ENCODE peak calls at places on chromosome 10, in four cellular contexts. J is NCI-H1048, A is suprapubic skin, G is T-cell. B is an unnamed sample.

GRCh38 chr10:52674474-52674873 is 98.1 kb downstream of the MBL2 start:
- DNase-seq in J (no peak), G (no peak), A (no peak), B (no peak)

GRCh38 chr10:71043858-71044257 is 155.5 kb upstream of the PCBD1 start:
- DNase-seq in J (no peak), A (no peak), G (no peak), B (no peak)

GRCh38 chr10:127444155-127444554 is 105.0 kb upstream of the NPS start:
- DNase-seq in G (no peak), J (no peak), A (no peak), B (no peak)

GRCh38 chr10:100248820-100249219 is 18.6 kb downstream of the CWF19L1 start:
- DNase-seq in G (no peak), A (no peak), J (no peak), B (no peak)

GRCh38 chr10:121510201-121510771 is 88.0 kb downstream of the FGFR2 start:
- DNase-seq in G (no peak), A (no peak), J (no peak), B (no peak)

GRCh38 chr10:1253476-1254353 is 197.5 kb downstream of the WDR37 start:
- DNase-seq in A (no peak), G (no peak), J (no peak), B (no peak)

GRCh38 chr10:116521424-116522305 is 24.1 kb upstream of the PNLIP start:
- DNase-seq in A (no peak), G (peak), J (no peak), B (peak)

GRCh38 chr10:21296575-21297355 is 228.7 kb downstream of the SKIDA1 start:
- DNase-seq in A (no peak), G (no peak), J (no peak), B (no peak)

GRCh38 chr10:70461397-70462348 is 16.9 kb upstream of the PALD1 start:
- DNase-seq in A (no peak), J (no peak), G (peak), B (no peak)

GRCh38 chr10:75395171-75395954 is 6.2 kb downstream of the ZNF503 start:
- DNase-seq in G (no peak), J (no peak), A (peak), B (no peak)

GRCh38 chr10:68156373-68157185 is 47.3 kb downstream of the MYPN start:
- DNase-seq in G (peak), A (no peak), J (no peak), B (no peak)

GRCh38 chr10:44809652-44810051 is 101.5 kb upstream of the TMEM72 start:
- DNase-seq in G (no peak), J (no peak), A (no peak), B (no peak)

GRCh38 chr10:3949741-3950140 is 164.7 kb upstream of the KLF6 start:
- DNase-seq in G (no peak), A (no peak), J (no peak), B (no peak)

GRCh38 chr10:69412232-69412631 is 4.5 kb downstream of the TACR2 start:
- DNase-seq in A (no peak), J (no peak), G (no peak), B (no peak)

GRCh38 chr10:97916586-97916985 is 66.9 kb downstream of the GOLGA7B start:
- DNase-seq in G (no peak), A (no peak), J (no peak), B (no peak)

GRCh38 chr10:85612378-85612775 is 754.2 kb downstream of the GRID1 start:
- DNase-seq in J (no peak), A (no peak), G (peak), B (no peak)

GRCh38 chr10:119026301-119027110 is 3.0 kb upstream of the NANOS1 start:
- DNase-seq in J (no peak), A (no peak), G (no peak), B (no peak)

GRCh38 chr10:30786131-30786530 is 156.6 kb upstream of the LYZL2 start:
- DNase-seq in J (no peak), G (no peak), A (no peak), B (no peak)

GRCh38 chr10:60649485-60650271 is 128.6 kb upstream of the CDK1 start:
- DNase-seq in G (no peak), J (no peak), A (no peak), B (no peak)

GRCh38 chr10:98489561-98490481 is 43.1 kb upstream of the HPS1 start:
- DNase-seq in J (no peak), A (no peak), G (no peak), B (no peak)

GRCh38 chr10:102287538-102287937 is 42.2 kb downstream of the GBF1 start:
- DNase-seq in G (no peak), A (no peak), J (no peak), B (no peak)

GRCh38 chr10:124621637-124622036 is 122.5 kb downstream of the FAM53B start:
- DNase-seq in A (no peak), J (no peak), G (no peak), B (no peak)

B was measured in non-pigmented ciliary epithelial cell.